ENCODE peak calls at places on chromosomes 3 and 15, in seven cellular contexts. R is Caki2, W is astrocyte of the cerebellum, B is ACHN, I is COR-L47, P is neural progenitor cell, A is neural crest cell. Y is an unnamed sample.

GRCh38 chr15:62153228-62153627 is 11.9 kb downstream of the C2CD4B start:
- DNase-seq in A (no peak), B (no peak), R (no peak), W (no peak), P (no peak), I (no peak), Y (no peak)

GRCh38 chr15:70633394-70633793 is 130.0 kb downstream of the UACA start:
- DNase-seq in R (no peak), I (no peak), B (no peak), W (no peak), P (peak), A (no peak), Y (no peak)

GRCh38 chr15:48040166-48040817 is 80.5 kb upstream of the SLC24A5 start:
- DNase-seq in A (no peak), I (no peak), W (no peak), R (no peak), P (peak), B (no peak), Y (no peak)

GRCh38 chr3:65493938-65494337 is 544.8 kb downstream of the MAGI1 start:
- DNase-seq in W (no peak), P (no peak), I (no peak), B (no peak), R (no peak), A (no peak), Y (no peak)

GRCh38 chr15:74610302-74610951 is 5.2 kb upstream of the CLK3 start:
- DNase-seq in R (no peak), W (no peak), P (no peak), B (no peak), I (no peak), A (no peak), Y (no peak)

GRCh38 chr3:44339181-44339741 is 695 bp downstream of the TCAIM start:
- DNase-seq in R (no peak), W (no peak), A (no peak), P (no peak), B (no peak), I (no peak), Y (no peak)

GRCh38 chr3:37992271-37993066 is 1.9 kb downstream of the VILL start:
- DNase-seq in A (no peak), I (no peak), W (no peak), B (no peak), P (no peak), R (no peak), Y (no peak)

GRCh38 chr15:95948371-95948770 is 382.1 kb upstream of the NR2F2 start:
- DNase-seq in W (no peak), I (no peak), P (no peak), R (no peak), B (no peak), A (no peak), Y (no peak)

GRCh38 chr3:8303466-8303865 is 198.2 kb upstream of the LMCD1 start:
- DNase-seq in R (no peak), P (no peak), I (no peak), A (no peak), B (peak), W (no peak), Y (no peak)

GRCh38 chr3:58025406-58025805 is 17.2 kb downstream of the FLNB start:
- DNase-seq in I (no peak), R (no peak), P (no peak), B (no peak), W (no peak), A (no peak), Y (no peak)

GRCh38 chr15:79212589-79213139 is 69.9 kb upstream of the ANKRD34C start:
- DNase-seq in B (no peak), P (peak), R (no peak), I (no peak), W (no peak), A (no peak), Y (no peak)

GRCh38 chr15:69298697-69299441 is at the start of gene PAQR5:
- DNase-seq in R (peak), B (peak), I (no peak), A (no peak), W (no peak), P (peak), Y (no peak)

GRCh38 chr3:40258555-40258954 is 51.0 kb upstream of the EIF1B start:
- DNase-seq in B (no peak), P (peak), A (no peak), R (peak), W (no peak), I (no peak), Y (no peak)

GRCh38 chr3:194167873-194168272 is 31.9 kb downstream of the HES1 start:
- DNase-seq in W (no peak), B (no peak), A (no peak), I (no peak), R (no peak), P (no peak), Y (no peak)